ENCODE peak calls at places on chromosome 18, in five cellular contexts. One of them, this sample, is unnamed.

GRCh38 chr18:56028514-56028913 is 440.5 kb upstream of the TCF4 start:
- DNase-seq in body of pancreas: peak
- DNase-seq in adrenal gland: no peak
- DNase-seq in IMR-90: peak
- DNase-seq in heart left ventricle: no peak
- DNase-seq in this sample: no peak

GRCh38 chr18:2164644-2165287 is 406.5 kb downstream of the METTL4 start:
- DNase-seq in body of pancreas: no peak
- DNase-seq in adrenal gland: no peak
- DNase-seq in IMR-90: no peak
- DNase-seq in heart left ventricle: no peak
- DNase-seq in this sample: no peak

GRCh38 chr18:374735-375168 is 106.9 kb upstream of the THOC1 start:
- DNase-seq in body of pancreas: peak
- DNase-seq in adrenal gland: no peak
- DNase-seq in IMR-90: no peak
- DNase-seq in heart left ventricle: peak
- DNase-seq in this sample: no peak

GRCh38 chr18:984004-984403 is 79.3 kb downstream of the ADCYAP1 start:
- DNase-seq in body of pancreas: no peak
- DNase-seq in adrenal gland: no peak
- DNase-seq in IMR-90: no peak
- DNase-seq in heart left ventricle: no peak
- DNase-seq in this sample: no peak

GRCh38 chr18:21742323-21742687 is 1.7 kb downstream of the MIB1 start:
- DNase-seq in body of pancreas: no peak
- DNase-seq in adrenal gland: no peak
- DNase-seq in IMR-90: peak
- DNase-seq in heart left ventricle: no peak
- DNase-seq in this sample: no peak

GRCh38 chr18:59742325-59743111 is 45.3 kb upstream of the CCBE1 start:
- DNase-seq in body of pancreas: no peak
- DNase-seq in adrenal gland: no peak
- DNase-seq in IMR-90: peak
- DNase-seq in heart left ventricle: peak
- DNase-seq in this sample: no peak

GRCh38 chr18:32714571-32715148 is 58.2 kb downstream of the KLHL14 start:
- DNase-seq in body of pancreas: peak
- DNase-seq in adrenal gland: peak
- DNase-seq in IMR-90: peak
- DNase-seq in heart left ventricle: no peak
- DNase-seq in this sample: no peak

GRCh38 chr18:58239879-58240278 is 195.9 kb downstream of the NEDD4L start:
- DNase-seq in body of pancreas: no peak
- DNase-seq in adrenal gland: no peak
- DNase-seq in IMR-90: peak
- DNase-seq in heart left ventricle: no peak
- DNase-seq in this sample: no peak

GRCh38 chr18:47929681-47930085 is 776 bp downstream of the SMAD2 start:
- DNase-seq in body of pancreas: no peak
- DNase-seq in adrenal gland: no peak
- DNase-seq in IMR-90: peak
- DNase-seq in heart left ventricle: no peak
- DNase-seq in this sample: no peak

GRCh38 chr18:47809420-47809819 is 121.0 kb downstream of the SMAD2 start:
- DNase-seq in body of pancreas: no peak
- DNase-seq in adrenal gland: no peak
- DNase-seq in IMR-90: no peak
- DNase-seq in heart left ventricle: no peak
- DNase-seq in this sample: no peak

GRCh38 chr18:13376841-13377351 is 158.3 kb downstream of the LDLRAD4 start:
- DNase-seq in body of pancreas: no peak
- DNase-seq in adrenal gland: no peak
- DNase-seq in IMR-90: no peak
- DNase-seq in heart left ventricle: no peak
- DNase-seq in this sample: no peak

GRCh38 chr18:79714531-79715240 is 35.1 kb downstream of the CTDP1 start:
- DNase-seq in body of pancreas: no peak
- DNase-seq in adrenal gland: no peak
- DNase-seq in IMR-90: no peak
- DNase-seq in heart left ventricle: peak
- DNase-seq in this sample: no peak

GRCh38 chr18:79610461-79611039 is 69.1 kb upstream of the CTDP1 start:
- DNase-seq in body of pancreas: no peak
- DNase-seq in adrenal gland: peak
- DNase-seq in IMR-90: no peak
- DNase-seq in heart left ventricle: no peak
- DNase-seq in this sample: peak

GRCh38 chr18:54358495-54358793 is 738 bp downstream of the C18orf54 start:
- DNase-seq in body of pancreas: no peak
- DNase-seq in adrenal gland: no peak
- DNase-seq in IMR-90: peak
- DNase-seq in heart left ventricle: no peak
- DNase-seq in this sample: no peak

GRCh38 chr18:79570266-79571201 is 109.1 kb upstream of the CTDP1 start:
- DNase-seq in body of pancreas: no peak
- DNase-seq in adrenal gland: peak
- DNase-seq in IMR-90: peak
- DNase-seq in heart left ventricle: peak
- DNase-seq in this sample: peak

GRCh38 chr18:79897940-79898625 is 53.4 kb downstream of the SLC66A2 start:
- DNase-seq in body of pancreas: no peak
- DNase-seq in adrenal gland: no peak
- DNase-seq in IMR-90: no peak
- DNase-seq in heart left ventricle: peak
- DNase-seq in this sample: no peak

GRCh38 chr18:50902797-50903196 is 23.9 kb downstream of the ME2 start:
- DNase-seq in body of pancreas: no peak
- DNase-seq in adrenal gland: no peak
- DNase-seq in IMR-90: no peak
- DNase-seq in heart left ventricle: no peak
- DNase-seq in this sample: no peak

GRCh38 chr18:74624491-74624890 is 26.8 kb downstream of the ZNF407 start:
- DNase-seq in body of pancreas: no peak
- DNase-seq in adrenal gland: no peak
- DNase-seq in IMR-90: no peak
- DNase-seq in heart left ventricle: no peak
- DNase-seq in this sample: no peak

GRCh38 chr18:11310476-11311086 is 161.2 kb upstream of the PIEZO2 start:
- DNase-seq in body of pancreas: peak
- DNase-seq in adrenal gland: peak
- DNase-seq in IMR-90: peak
- DNase-seq in heart left ventricle: peak
- DNase-seq in this sample: no peak

GRCh38 chr18:32730068-32730467 is 42.8 kb downstream of the KLHL14 start:
- DNase-seq in body of pancreas: no peak
- DNase-seq in adrenal gland: no peak
- DNase-seq in IMR-90: no peak
- DNase-seq in heart left ventricle: no peak
- DNase-seq in this sample: no peak

GRCh38 chr18:61992923-61993322 is 100.1 kb upstream of the RNF152 start:
- DNase-seq in body of pancreas: no peak
- DNase-seq in adrenal gland: no peak
- DNase-seq in IMR-90: peak
- DNase-seq in heart left ventricle: no peak
- DNase-seq in this sample: no peak

GRCh38 chr18:22282311-22283235 is 113.2 kb downstream of the GATA6 start:
- DNase-seq in body of pancreas: no peak
- DNase-seq in adrenal gland: no peak
- DNase-seq in IMR-90: peak
- DNase-seq in heart left ventricle: no peak
- DNase-seq in this sample: no peak

GRCh38 chr18:44880170-44880569 is 199.5 kb downstream of the SETBP1 start:
- DNase-seq in body of pancreas: peak
- DNase-seq in adrenal gland: no peak
- DNase-seq in IMR-90: no peak
- DNase-seq in heart left ventricle: no peak
- DNase-seq in this sample: peak

GRCh38 chr18:3411854-3412268 is 38.1 kb upstream of the TGIF1 start:
- DNase-seq in body of pancreas: no peak
- DNase-seq in adrenal gland: no peak
- DNase-seq in IMR-90: no peak
- DNase-seq in heart left ventricle: no peak
- DNase-seq in this sample: no peak

GRCh38 chr18:21167641-21168372 is 56.2 kb upstream of the ROCK1 start:
- DNase-seq in body of pancreas: peak
- DNase-seq in adrenal gland: no peak
- DNase-seq in IMR-90: no peak
- DNase-seq in heart left ventricle: no peak
- DNase-seq in this sample: no peak

GRCh38 chr18:32576296-32576916 is 105.7 kb upstream of the GAREM1 start:
- DNase-seq in body of pancreas: no peak
- DNase-seq in adrenal gland: no peak
- DNase-seq in IMR-90: peak
- DNase-seq in heart left ventricle: no peak
- DNase-seq in this sample: no peak

GRCh38 chr18:38966846-38967245 is 1401.2 kb upstream of the CELF4 start:
- DNase-seq in body of pancreas: no peak
- DNase-seq in adrenal gland: no peak
- DNase-seq in IMR-90: no peak
- DNase-seq in heart left ventricle: no peak
- DNase-seq in this sample: no peak

GRCh38 chr18:14914771-14915170 is 166.8 kb downstream of the ANKRD30B start:
- DNase-seq in body of pancreas: no peak
- DNase-seq in adrenal gland: no peak
- DNase-seq in IMR-90: no peak
- DNase-seq in heart left ventricle: no peak
- DNase-seq in this sample: no peak

GRCh38 chr18:40222736-40223135 is 1732.3 kb upstream of the PIK3C3 start:
- DNase-seq in body of pancreas: no peak
- DNase-seq in adrenal gland: no peak
- DNase-seq in IMR-90: peak
- DNase-seq in heart left ventricle: no peak
- DNase-seq in this sample: no peak

GRCh38 chr18:56891116-56891515 is 240.0 kb downstream of the WDR7 start:
- DNase-seq in body of pancreas: no peak
- DNase-seq in adrenal gland: no peak
- DNase-seq in IMR-90: no peak
- DNase-seq in heart left ventricle: no peak
- DNase-seq in this sample: no peak

GRCh38 chr18:78595924-78596573 is 383.6 kb upstream of the SALL3 start:
- DNase-seq in body of pancreas: no peak
- DNase-seq in adrenal gland: no peak
- DNase-seq in IMR-90: no peak
- DNase-seq in heart left ventricle: no peak
- DNase-seq in this sample: no peak

GRCh38 chr18:49645196-49645595 is 83.3 kb downstream of the LIPG start:
- DNase-seq in body of pancreas: no peak
- DNase-seq in adrenal gland: no peak
- DNase-seq in IMR-90: no peak
- DNase-seq in heart left ventricle: no peak
- DNase-seq in this sample: no peak

GRCh38 chr18:49638891-49639557 is 77.2 kb downstream of the LIPG start:
- DNase-seq in body of pancreas: peak
- DNase-seq in adrenal gland: no peak
- DNase-seq in IMR-90: no peak
- DNase-seq in heart left ventricle: no peak
- DNase-seq in this sample: no peak

GRCh38 chr18:49638209-49638785 is 76.4 kb downstream of the LIPG start:
- DNase-seq in body of pancreas: peak
- DNase-seq in adrenal gland: no peak
- DNase-seq in IMR-90: no peak
- DNase-seq in heart left ventricle: no peak
- DNase-seq in this sample: no peak

GRCh38 chr18:49640741-49641140 is 78.9 kb downstream of the LIPG start:
- DNase-seq in body of pancreas: no peak
- DNase-seq in adrenal gland: no peak
- DNase-seq in IMR-90: no peak
- DNase-seq in heart left ventricle: no peak
- DNase-seq in this sample: no peak

GRCh38 chr18:49639643-49640361 is 77.9 kb downstream of the LIPG start:
- DNase-seq in body of pancreas: peak
- DNase-seq in adrenal gland: no peak
- DNase-seq in IMR-90: no peak
- DNase-seq in heart left ventricle: peak
- DNase-seq in this sample: peak
- H3K27ac ChIP-seq in body of pancreas: peak
- H3K27ac ChIP-seq in adrenal gland: no peak
- H3K27ac ChIP-seq in IMR-90: no peak
- H3K27ac ChIP-seq in heart left ventricle: no peak
- H3K27ac ChIP-seq in this sample: no peak

GRCh38 chr18:35415511-35416427 is 38.6 kb upstream of the ZNF396 start:
- DNase-seq in body of pancreas: peak
- DNase-seq in adrenal gland: no peak
- DNase-seq in IMR-90: peak
- DNase-seq in heart left ventricle: no peak
- DNase-seq in this sample: no peak
- H3K4me3 ChIP-seq in body of pancreas: no peak
- H3K4me3 ChIP-seq in adrenal gland: no peak
- H3K4me3 ChIP-seq in IMR-90: no peak
- H3K4me3 ChIP-seq in heart left ventricle: no peak
- H3K4me3 ChIP-seq in this sample: no peak

GRCh38 chr18:5296706-5297320 is 1.3 kb upstream of the ZBTB14 start:
- DNase-seq in body of pancreas: peak
- DNase-seq in adrenal gland: peak
- DNase-seq in IMR-90: peak
- DNase-seq in heart left ventricle: peak
- DNase-seq in this sample: peak
- TF ChIP-seq POLR2A in body of pancreas: peak
- TF ChIP-seq POLR2A in adrenal gland: peak
- TF ChIP-seq POLR2A in IMR-90: no peak
- TF ChIP-seq POLR2A in heart left ventricle: no peak
- TF ChIP-seq POLR2A in this sample: no peak

DNA sequence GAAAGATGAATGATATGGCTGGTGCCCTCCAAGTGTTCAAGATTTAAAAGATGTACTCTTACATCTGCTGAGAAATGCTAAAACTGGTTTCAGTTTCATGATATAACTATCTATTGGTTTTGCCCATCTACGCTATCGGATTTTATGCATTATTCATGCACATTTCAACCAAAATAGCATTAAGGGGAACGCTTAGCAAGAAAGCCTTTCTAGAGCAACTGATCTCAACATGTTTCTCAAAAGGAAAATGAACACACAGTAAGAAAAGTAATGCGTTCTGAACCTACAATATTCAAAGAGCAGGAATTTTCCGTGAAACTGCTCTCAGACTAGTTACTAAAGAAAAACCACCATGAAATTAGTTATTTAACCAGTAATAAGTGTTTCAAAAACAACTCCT is 94.0 kb downstream of the CABYR start:
- DNase-seq in body of pancreas: no peak
- DNase-seq in adrenal gland: no peak
- DNase-seq in IMR-90: no peak
- DNase-seq in heart left ventricle: no peak
- DNase-seq in this sample: no peak
- H3K27ac ChIP-seq in body of pancreas: no peak
- H3K27ac ChIP-seq in adrenal gland: peak
- H3K27ac ChIP-seq in IMR-90: no peak
- H3K27ac ChIP-seq in heart left ventricle: peak
- H3K27ac ChIP-seq in this sample: no peak

DNA sequence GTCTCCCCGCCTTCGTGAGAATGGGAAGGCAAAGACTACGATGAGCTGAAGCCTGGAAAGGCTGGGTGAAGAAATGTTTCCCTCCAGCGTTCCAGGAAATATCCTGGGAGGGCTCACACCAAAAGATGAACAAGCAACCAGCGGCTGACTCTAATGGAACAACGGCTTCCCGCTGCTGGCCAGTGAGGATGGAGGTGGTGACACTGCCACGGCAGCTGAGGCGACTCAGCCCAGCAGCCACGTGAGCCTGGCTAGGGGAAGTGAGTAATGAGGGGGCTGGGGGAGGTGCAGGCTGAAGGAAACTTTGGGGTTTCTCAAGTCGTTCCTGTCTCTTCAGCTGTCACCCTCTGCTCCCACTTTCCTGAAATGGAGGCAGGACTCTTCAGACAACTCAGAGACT is 105.0 kb upstream of the SMAD7 start:
- DNase-seq in body of pancreas: peak
- DNase-seq in adrenal gland: peak
- DNase-seq in IMR-90: peak
- DNase-seq in heart left ventricle: peak
- DNase-seq in this sample: peak
- H3K4me3 ChIP-seq in body of pancreas: no peak
- H3K4me3 ChIP-seq in adrenal gland: no peak
- H3K4me3 ChIP-seq in IMR-90: no peak
- H3K4me3 ChIP-seq in heart left ventricle: no peak
- H3K4me3 ChIP-seq in this sample: no peak